ENCODE peak calls at places on chromosomes 16 and 17, in eight cellular contexts. T is omental fat pad, S is AG10803, K is endodermal cell, A is epithelial cell of esophagus, B is uterus, L is Caco-2, C is pancreas. I is an unnamed sample.

GRCh38 chr16:50160495-50161164 is 7.5 kb downstream of the TENT4B start:
- DNase-seq in B (no peak), C (no peak), L (no peak), A (no peak), T (no peak), S (peak), K (no peak), I (no peak)

GRCh38 chr17:35849469-35850348 is 19.0 kb downstream of the HEATR9 start:
- DNase-seq in A (peak), K (peak), T (no peak), S (peak), B (peak), L (peak), C (no peak), I (peak)

GRCh38 chr17:38544839-38545209 is 60.9 kb downstream of the SRCIN1 start:
- DNase-seq in T (no peak), S (no peak), K (peak), B (no peak), L (no peak), A (no peak), C (no peak), I (no peak)

GRCh38 chr16:11179569-11179968 is 76.4 kb downstream of the SOCS1 start:
- DNase-seq in K (no peak), A (no peak), T (no peak), L (no peak), C (no peak), B (no peak), S (no peak), I (no peak)

GRCh38 chr16:85484337-85485295 is 128.5 kb upstream of the GSE1 start:
- DNase-seq in T (no peak), S (no peak), B (no peak), K (no peak), C (no peak), A (no peak), L (no peak), I (no peak)

GRCh38 chr17:50950002-50950877 is 84.1 kb upstream of the TOB1 start:
- DNase-seq in S (peak), C (peak), L (peak), T (no peak), A (peak), K (peak), B (peak), I (peak)

GRCh38 chr17:7136266-7136877 is 21.8 kb upstream of the ASGR2 start:
- DNase-seq in T (peak), K (peak), L (peak), C (peak), S (peak), A (peak), B (peak), I (peak)

GRCh38 chr16:83968483-83968865 is 430 bp downstream of the NECAB2 start:
- DNase-seq in T (no peak), C (no peak), B (no peak), S (no peak), A (no peak), L (no peak), K (no peak), I (no peak)

GRCh38 chr16:72202014-72202413 is 30.1 kb upstream of the PMFBP1 start:
- DNase-seq in T (no peak), S (no peak), L (no peak), A (peak), B (no peak), K (no peak), C (no peak), I (peak)

GRCh38 chr17:8163978-8164814 is 1.4 kb upstream of the VAMP2 start:
- DNase-seq in L (no peak), K (peak), S (peak), A (peak), T (no peak), C (peak), B (peak), I (no peak)

GRCh38 chr16:16062023-16062932 is 112.9 kb downstream of the ABCC1 start:
- DNase-seq in K (peak), L (no peak), T (no peak), A (no peak), B (no peak), S (peak), C (no peak), I (no peak)

GRCh38 chr17:49360796-49361128 is 1.3 kb downstream of the ZNF652 start:
- DNase-seq in L (peak), A (no peak), S (no peak), K (peak), B (no peak), C (no peak), T (no peak), I (no peak)

GRCh38 chr16:72740346-72740745 is 307.6 kb downstream of the ZFHX3 start:
- DNase-seq in S (peak), C (no peak), K (no peak), L (no peak), A (no peak), B (no peak), T (no peak), I (no peak)

GRCh38 chr16:2483160-2483559 is 8.2 kb downstream of the TBC1D24 start:
- DNase-seq in B (no peak), L (no peak), C (no peak), S (peak), A (no peak), K (no peak), T (no peak), I (no peak)

GRCh38 chr16:82755570-82756282 is 129.0 kb downstream of the CDH13 start:
- DNase-seq in C (no peak), B (no peak), S (peak), T (no peak), A (no peak), K (peak), L (peak), I (no peak)
- TF ChIP-seq CTCF in C (no peak), B (no peak), S (no peak), T (no peak), A (no peak), K (peak), L (peak), I (no peak)

DNA sequence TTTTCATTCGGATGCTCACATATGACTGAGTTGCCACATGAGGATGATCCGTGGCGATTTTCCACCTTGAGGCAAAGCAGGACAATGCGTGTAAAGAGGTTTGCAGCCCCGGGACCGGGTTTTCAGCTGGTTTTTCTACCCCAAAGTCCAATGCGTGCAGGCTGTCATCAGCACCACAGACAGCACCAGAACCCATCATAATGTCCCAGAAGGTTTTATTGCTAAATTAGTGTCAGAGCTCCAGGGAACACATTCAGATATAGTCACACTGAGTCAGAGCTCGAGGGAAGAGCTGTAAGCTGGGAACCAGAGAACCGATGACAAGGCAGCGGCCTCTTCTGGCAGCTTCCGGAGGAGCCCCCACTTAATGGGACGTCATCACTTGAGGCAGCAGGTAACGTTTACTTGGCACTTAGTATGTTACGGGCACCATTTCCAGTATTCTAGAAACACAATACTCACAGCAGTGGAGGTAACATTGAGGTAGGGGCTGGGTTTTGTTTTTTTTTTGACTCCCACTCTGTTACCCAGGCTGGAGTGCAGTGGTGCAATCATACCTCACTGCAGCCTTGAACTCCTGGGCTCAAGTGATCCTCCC is 8.9 kb upstream of the NAGPA start:
- DNase-seq in C (peak), S (no peak), K (peak), A (peak), L (no peak), B (no peak), T (no peak), I (no peak)
- TF ChIP-seq CTCF in C (no peak), S (no peak), K (peak), A (no peak), L (peak), B (no peak), T (no peak), I (no peak)

DNA sequence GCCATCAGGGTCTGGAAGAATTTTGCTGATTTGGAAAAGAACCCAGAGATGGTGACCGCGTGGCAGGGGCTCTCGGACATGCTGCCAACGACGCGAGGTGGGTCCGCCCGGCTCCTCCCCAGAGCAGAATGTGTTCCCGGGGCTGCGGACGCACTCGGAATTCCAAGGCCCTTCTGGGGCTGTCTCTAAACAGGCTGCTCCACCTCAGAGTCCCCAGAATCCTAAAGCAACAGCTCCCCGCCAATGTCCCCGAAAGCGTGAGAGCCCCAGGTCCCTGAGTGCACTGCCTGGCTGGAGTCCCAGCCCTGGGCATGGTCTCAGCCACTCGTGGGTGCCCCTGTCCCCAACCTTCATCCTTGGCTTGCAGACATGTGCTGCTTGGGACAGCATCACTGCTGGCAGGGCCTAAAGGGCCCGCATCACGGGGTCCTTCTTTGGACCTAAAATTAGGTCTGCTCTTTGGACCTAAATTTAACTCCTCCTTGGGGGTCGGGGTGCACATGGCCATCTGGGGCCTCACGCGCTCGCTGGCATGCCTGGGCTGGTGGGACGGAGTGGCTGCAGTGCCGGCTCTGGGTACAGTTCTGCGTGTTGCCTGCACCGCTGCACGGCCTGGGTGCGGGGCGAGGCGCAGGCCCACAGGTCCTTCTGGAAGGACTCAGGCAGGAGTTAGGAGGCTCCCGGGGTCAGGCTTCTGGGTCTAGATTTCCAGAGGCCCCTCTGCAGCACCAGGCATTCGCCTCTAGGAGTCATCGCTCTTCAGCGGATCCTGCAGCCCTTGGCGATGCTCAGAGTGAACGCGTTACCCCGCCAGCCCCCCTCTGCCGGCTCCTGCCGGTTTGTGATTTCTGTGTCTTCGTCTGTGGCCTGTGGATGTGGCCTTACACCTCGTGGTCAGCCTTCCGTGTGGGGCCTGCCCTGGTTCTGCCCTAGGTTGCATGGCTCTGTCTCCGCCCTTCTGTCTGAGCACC is 41.9 kb upstream of the CHMP6 start:
- DNase-seq in L (no peak), C (peak), K (peak), A (no peak), T (peak), B (peak), S (no peak), I (no peak)
- TF ChIP-seq CTCF in L (no peak), C (no peak), K (peak), A (no peak), T (no peak), B (no peak), S (no peak), I (no peak)

DNA sequence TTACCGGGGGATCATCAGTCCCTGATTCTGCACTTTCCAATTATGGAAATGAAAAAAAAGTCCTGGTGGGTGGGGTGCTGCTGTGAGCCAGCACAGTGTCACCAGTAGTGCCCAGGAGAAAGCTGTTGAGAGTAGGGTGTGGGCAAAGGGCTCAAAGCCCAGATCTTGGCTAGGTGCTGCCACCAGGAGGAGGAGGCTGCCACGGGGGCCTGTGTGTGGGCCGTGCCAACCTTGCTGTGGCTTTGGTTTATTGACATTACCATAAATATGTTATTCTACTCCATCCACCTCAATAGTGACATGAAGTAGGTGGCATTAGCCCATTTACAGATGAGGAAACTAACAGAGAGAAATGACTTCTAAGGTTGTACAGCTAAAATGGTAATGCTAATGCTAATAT is 6.7 kb upstream of the PRPSAP2 start:
- DNase-seq in B (no peak), C (no peak), K (peak), A (peak), L (no peak), T (no peak), S (no peak), I (no peak)
- TF ChIP-seq CTCF in B (no peak), C (no peak), K (no peak), A (no peak), L (no peak), T (no peak), S (no peak), I (peak)

DNA sequence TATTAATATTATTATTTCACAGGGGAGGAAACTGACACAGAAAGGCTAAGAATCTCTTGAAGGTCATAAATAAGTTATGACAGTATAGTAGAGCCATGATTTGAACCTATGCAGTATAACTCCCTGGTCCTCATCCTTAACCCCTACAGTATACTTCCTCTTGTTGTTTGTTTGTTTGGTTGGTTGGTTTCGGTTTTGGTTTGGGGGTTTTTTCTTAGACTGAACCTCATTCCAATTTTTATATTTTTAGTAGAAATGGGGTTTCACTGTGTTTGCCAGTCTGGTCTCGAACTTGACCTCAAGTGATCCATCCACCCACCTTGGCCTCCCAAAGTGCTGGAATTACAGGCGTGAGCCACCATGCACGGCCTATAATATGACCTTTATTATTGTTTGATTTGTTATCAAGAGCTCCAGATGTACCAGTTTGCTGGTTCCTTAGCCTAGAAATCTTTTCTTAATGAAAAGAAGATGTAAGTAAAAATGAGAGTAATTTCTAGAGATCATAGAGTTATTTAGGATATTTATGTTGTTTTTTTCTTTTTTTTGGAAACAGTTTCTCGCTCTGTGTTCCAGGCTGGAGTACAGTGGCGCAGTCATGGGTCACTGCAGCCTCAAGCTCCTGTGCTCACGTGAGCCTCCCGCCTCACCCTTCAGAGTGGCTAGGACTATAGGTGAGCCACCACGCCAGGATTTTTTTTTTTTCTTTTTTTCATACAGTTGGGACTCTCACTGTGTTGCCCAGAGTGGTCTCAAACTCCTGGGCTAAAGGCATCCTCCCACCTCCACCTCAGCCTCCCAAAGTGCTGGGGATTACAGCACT is 4.9 kb downstream of the PRR11 start:
- DNase-seq in K (peak), T (no peak), B (no peak), S (no peak), C (no peak), A (no peak), L (no peak), I (no peak)
- TF ChIP-seq CTCF in K (no peak), T (no peak), B (no peak), S (no peak), C (no peak), A (no peak), L (no peak), I (no peak)

GRCh38 chr16:56305956-56306565 is 114.8 kb downstream of the GNAO1 start:
- DNase-seq in S (no peak), K (peak), B (no peak), C (no peak), L (peak), A (no peak), T (no peak), I (no peak)
- TF ChIP-seq CTCF in S (no peak), K (no peak), B (no peak), C (no peak), L (no peak), A (no peak), T (no peak), I (no peak)

DNA sequence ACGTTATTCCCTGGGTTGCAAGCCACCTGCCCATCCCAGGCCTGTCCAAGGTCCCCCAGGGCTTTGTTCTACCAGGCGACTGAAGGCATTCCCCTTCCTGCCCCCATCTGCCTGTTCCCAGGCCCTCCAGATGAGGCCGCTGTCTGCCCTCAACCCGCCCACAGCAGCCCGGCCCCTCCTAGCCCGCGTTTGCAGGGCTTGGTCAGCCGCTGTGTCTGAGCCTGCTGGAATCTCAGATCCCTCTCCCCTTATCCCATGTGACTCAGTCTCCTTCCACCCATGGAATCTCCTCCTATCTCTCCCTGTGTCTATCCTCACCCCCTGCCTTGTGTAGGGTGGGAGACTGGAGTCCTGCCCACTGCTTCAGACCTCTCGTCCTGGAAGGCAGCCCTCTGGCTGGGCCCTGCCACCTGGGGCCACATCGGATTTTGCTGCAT is 186.0 kb upstream of the TNRC6C start:
- DNase-seq in L (peak), B (no peak), K (peak), S (peak), A (no peak), T (no peak), C (peak), I (no peak)
- TF ChIP-seq CTCF in L (peak), B (peak), K (peak), S (peak), A (peak), T (no peak), C (peak), I (peak)

GRCh38 chr17:68431661-68432071 is 25.6 kb downstream of the WIPI1 start:
- DNase-seq in S (no peak), L (peak), A (peak), T (no peak), K (peak), C (peak), B (no peak), I (no peak)
- TF ChIP-seq CTCF in S (peak), L (no peak), A (peak), T (no peak), K (peak), C (no peak), B (no peak), I (peak)

GRCh38 chr17:57404073-57404472 is 147.8 kb downstream of the MSI2 start:
- DNase-seq in L (no peak), T (no peak), A (peak), S (no peak), C (no peak), B (no peak), K (no peak), I (no peak)
- TF ChIP-seq CTCF in L (peak), T (no peak), A (no peak), S (no peak), C (no peak), B (no peak), K (peak), I (peak)

DNA sequence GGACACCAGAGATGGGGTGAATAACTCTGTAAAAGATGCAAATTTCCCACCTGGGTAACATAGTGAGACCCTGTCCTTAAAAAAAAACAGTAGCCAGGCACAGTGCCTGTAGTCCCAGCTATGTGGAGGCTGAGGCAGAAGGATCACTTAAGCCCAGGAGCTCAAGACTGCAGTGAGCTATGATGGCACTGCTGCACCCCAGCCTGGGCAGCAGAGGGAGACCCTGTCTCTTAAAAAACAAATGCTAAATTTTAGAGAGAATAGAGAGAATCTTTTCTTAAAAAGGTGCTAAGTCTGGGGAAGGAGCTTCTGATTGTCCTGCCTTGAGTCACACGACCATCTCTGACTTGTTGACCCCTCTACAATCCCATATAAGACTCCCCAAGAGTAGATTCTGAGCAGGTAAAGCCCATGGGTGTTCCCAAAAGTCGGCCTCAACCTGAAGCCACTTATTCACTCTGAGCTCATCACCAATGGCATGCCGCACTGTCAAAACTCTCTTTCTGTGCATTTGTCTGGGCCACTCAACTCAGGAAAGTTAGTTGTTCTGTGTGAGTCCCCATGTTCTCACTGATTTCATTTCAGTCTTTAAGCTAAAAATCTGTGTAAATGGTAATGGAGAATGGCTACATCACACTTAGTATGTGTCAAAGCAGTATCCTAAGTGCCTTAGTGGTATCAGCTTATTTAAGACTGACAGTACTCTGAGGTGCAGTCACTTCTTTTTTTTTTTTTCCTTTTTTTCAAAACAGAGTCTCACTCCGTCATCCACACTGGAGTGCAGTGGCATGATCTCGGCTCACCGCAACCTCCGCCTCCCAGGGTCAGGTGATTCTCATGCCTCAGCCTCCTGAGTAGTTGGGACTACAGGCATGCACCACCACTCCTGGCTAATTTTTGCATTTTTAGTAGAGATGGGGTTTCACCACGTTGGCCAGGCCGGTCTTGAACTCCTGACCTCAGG is 41.6 kb downstream of the PRKCB start:
- DNase-seq in B (no peak), L (no peak), K (peak), A (no peak), T (no peak), S (no peak), C (no peak), I (no peak)
- TF ChIP-seq CTCF in B (no peak), L (no peak), K (peak), A (no peak), T (no peak), S (no peak), C (no peak), I (no peak)

I was measured in keratinocyte.